ENCODE peak calls at places on chromosome 17, in nine cellular contexts. L is Peyer's patch, G is adrenal gland, D is GM12878, Q is body of pancreas, E is A549, I is testis, Z is vagina, C is ovary. A is an unnamed sample.

GRCh38 chr17:69909389-69909788 is 165.6 kb upstream of the KCNJ16 start:
- DNase-seq in L (no peak), G (no peak), D (no peak), Q (no peak), E (no peak), I (no peak), Z (no peak), C (no peak), A (no peak)

GRCh38 chr17:61555127-61555531 is 35.9 kb downstream of the NACA2 start:
- DNase-seq in L (no peak), G (no peak), D (no peak), Q (no peak), E (no peak), I (no peak), Z (no peak), C (no peak), A (no peak)

GRCh38 chr17:39391448-39391847 is 10.0 kb downstream of the FBXL20 start:
- DNase-seq in L (no peak), G (no peak), D (no peak), Q (no peak), E (no peak), I (no peak), Z (no peak), C (no peak), A (no peak)

GRCh38 chr17:63634816-63635215 is 12.6 kb downstream of the MAP3K3 start:
- DNase-seq in L (no peak), G (no peak), D (no peak), Q (no peak), E (no peak), I (no peak), Z (no peak), C (no peak), A (no peak)

GRCh38 chr17:58631523-58632323 is 60.1 kb downstream of the TEX14 start:
- DNase-seq in L (peak), G (peak), D (peak), Q (peak), E (peak), I (peak), Z (no peak), C (peak), A (peak)

GRCh38 chr17:77700165-77700881 is 258.2 kb upstream of the TNRC6C start:
- DNase-seq in L (peak), G (no peak), D (no peak), Q (no peak), E (no peak), I (no peak), Z (no peak), C (no peak), A (no peak)

GRCh38 chr17:74290340-74290739 is 16.3 kb downstream of the DNAI2 start:
- DNase-seq in L (no peak), G (no peak), D (no peak), Q (no peak), E (no peak), I (no peak), Z (no peak), C (no peak), A (no peak)

GRCh38 chr17:55442953-55443683 is 21.5 kb upstream of the MMD start:
- DNase-seq in L (no peak), G (no peak), D (no peak), Q (no peak), E (no peak), I (peak), Z (no peak), C (no peak), A (peak)

GRCh38 chr17:15920758-15921239 is 24.1 kb upstream of the ADORA2B start:
- DNase-seq in L (no peak), G (no peak), D (no peak), Q (no peak), E (peak), I (no peak), Z (no peak), C (no peak), A (peak)

GRCh38 chr17:76383645-76384221 is 676 bp upstream of the SPHK1 start:
- DNase-seq in L (peak), G (peak), D (no peak), Q (peak), E (peak), I (no peak), Z (no peak), C (no peak), A (no peak)

GRCh38 chr17:69907081-69907847 is 167.8 kb upstream of the KCNJ16 start:
- DNase-seq in L (no peak), G (no peak), D (no peak), Q (no peak), E (no peak), I (no peak), Z (no peak), C (peak), A (no peak)

GRCh38 chr17:43679401-43679800 is 17.7 kb upstream of the MEOX1 start:
- DNase-seq in L (no peak), G (no peak), D (no peak), Q (no peak), E (no peak), I (no peak), Z (no peak), C (no peak), A (no peak)

GRCh38 chr17:78460176-78460675 is 81.8 kb downstream of the PGS1 start:
- DNase-seq in L (no peak), G (no peak), D (no peak), Q (no peak), E (no peak), I (no peak), Z (no peak), C (no peak), A (no peak)

GRCh38 chr17:29546085-29546484 is 20.8 kb downstream of the ABHD15 start:
- DNase-seq in L (no peak), G (no peak), D (no peak), Q (no peak), E (peak), I (no peak), Z (no peak), C (no peak), A (no peak)

GRCh38 chr17:80501739-80502577 is 25.6 kb upstream of the NPTX1 start:
- DNase-seq in L (no peak), G (no peak), D (no peak), Q (no peak), E (peak), I (no peak), Z (no peak), C (no peak), A (peak)

GRCh38 chr17:48997827-48998556 is 807 bp downstream of the IGF2BP1 start:
- DNase-seq in L (no peak), G (no peak), D (no peak), Q (no peak), E (no peak), I (no peak), Z (peak), C (no peak), A (no peak)

GRCh38 chr17:27778193-27778592 is 22.1 kb downstream of the NOS2 start:
- DNase-seq in L (no peak), G (no peak), D (no peak), Q (no peak), E (no peak), I (no peak), Z (no peak), C (no peak), A (no peak)

GRCh38 chr17:19546289-19547065 is 12.8 kb downstream of the SLC47A1 start:
- DNase-seq in L (peak), G (no peak), D (no peak), Q (peak), E (no peak), I (peak), Z (no peak), C (no peak), A (peak)

GRCh38 chr17:8997994-8998628 is 23.2 kb upstream of the NTN1 start:
- DNase-seq in L (peak), G (peak), D (peak), Q (peak), E (peak), I (peak), Z (no peak), C (no peak), A (no peak)

GRCh38 chr17:79831367-79832210 is 7.7 kb downstream of the CBX4 start:
- DNase-seq in L (no peak), G (peak), D (no peak), Q (peak), E (no peak), I (peak), Z (no peak), C (peak), A (peak)

GRCh38 chr17:65185686-65186382 is 48.7 kb downstream of the RGS9 start:
- DNase-seq in L (no peak), G (no peak), D (no peak), Q (no peak), E (no peak), I (no peak), Z (no peak), C (no peak), A (no peak)

GRCh38 chr17:1512351-1512750 is 4.1 kb downstream of the INPP5K start:
- DNase-seq in L (no peak), G (no peak), D (no peak), Q (no peak), E (no peak), I (no peak), Z (no peak), C (no peak), A (no peak)
- H3K27ac ChIP-seq in L (peak), G (no peak), D (no peak), Q (no peak), E (no peak), I (peak), Z (peak), C (no peak), A (peak)

DNA sequence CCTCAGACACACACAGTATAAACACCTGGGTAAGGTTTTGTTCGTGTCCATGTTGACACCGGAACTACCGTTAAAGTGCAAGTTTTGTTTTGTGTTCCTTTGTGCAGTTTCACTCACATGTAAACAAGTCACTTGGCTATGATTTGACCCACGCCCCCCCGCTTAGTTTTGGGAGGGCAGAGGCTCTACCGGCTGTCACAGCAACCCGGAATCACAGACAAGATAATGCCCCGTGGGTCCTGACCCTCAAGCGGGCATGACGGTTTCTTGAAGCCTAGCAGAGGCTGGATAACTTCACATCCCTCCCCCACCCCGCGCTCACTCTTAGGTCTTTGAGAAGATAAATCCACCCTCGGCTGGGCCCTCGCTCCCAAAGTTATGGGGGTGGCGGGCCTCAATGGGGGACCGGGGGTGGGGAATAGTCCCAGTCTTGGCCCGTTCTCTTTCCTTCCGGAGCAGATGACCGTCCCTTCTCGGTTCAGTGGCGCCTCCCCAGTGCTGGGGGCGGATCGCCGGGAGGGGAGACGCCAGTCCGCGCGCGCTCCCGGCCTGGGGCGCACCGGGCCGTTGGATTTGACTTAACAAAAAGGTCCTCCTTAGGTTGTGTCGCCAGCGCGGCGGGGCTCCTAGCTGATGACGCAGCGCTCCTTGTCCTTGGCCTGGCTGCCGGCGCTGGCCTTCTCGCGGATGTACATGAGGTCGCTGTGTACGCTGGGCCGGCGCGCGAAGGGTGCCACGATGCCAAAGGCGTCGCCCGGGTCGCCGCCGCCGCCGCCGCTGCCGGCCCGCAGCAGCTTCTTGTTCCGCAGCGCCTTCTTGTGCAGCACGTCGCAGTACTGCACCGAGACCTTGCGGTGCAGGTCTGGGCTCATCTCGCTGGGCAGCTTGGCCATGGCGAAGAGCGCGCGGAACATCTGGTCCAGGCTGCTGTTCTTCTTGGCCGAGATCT is 1.4 kb downstream of the RASD1 start:
- DNase-seq in L (peak), G (peak), D (no peak), Q (peak), E (no peak), I (peak), Z (no peak), C (peak), A (peak)
- TF ChIP-seq POLR2A in L (no peak), G (no peak), D (no peak), Q (no peak), E (no peak), I (no peak), Z (no peak), C (no peak), A (no peak)

DNA sequence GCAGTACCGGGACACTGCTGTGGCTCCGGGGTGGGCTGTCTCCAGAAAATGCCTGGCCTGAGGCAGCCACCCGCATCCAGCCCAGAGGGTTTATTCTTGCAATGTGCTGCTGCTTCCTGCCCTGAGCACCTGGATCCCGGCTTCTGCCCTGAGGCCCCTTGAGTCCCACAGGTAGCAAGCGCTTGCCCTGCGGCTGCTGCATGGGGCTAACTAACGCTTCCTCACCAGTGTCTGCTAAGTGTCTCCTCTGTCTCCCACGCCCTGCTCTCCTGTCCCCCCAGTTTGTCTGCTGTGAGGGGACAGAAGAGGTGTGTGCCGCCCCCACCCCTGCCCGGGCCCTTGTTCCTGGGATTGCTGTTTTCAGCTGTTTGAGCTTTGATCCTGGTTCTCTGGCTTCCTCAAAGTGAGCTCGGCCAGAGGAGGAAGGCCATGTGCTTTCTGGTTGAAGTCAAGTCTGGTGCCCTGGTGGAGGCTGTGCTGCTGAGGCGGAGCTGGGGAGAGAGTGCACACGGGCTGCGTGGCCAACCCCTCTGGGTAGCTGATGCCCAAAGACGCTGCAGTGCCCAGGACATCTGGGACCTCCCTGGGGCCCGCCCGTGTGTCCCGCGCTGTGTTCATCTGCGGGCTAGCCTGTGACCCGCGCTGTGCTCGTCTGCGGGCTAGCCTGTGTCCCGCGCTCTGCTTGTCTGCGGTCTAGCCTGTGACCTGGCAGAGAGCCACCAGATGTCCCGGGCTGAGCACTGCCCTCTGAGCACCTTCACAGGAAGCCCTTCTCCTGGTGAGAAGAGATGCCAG is 12.9 kb downstream of the STH start:
- DNase-seq in L (no peak), G (no peak), D (no peak), Q (no peak), E (no peak), I (no peak), Z (no peak), C (no peak), A (no peak)
- H3K27ac ChIP-seq in L (no peak), G (no peak), D (no peak), Q (no peak), E (no peak), I (no peak), Z (no peak), C (no peak), A (no peak)

DNA sequence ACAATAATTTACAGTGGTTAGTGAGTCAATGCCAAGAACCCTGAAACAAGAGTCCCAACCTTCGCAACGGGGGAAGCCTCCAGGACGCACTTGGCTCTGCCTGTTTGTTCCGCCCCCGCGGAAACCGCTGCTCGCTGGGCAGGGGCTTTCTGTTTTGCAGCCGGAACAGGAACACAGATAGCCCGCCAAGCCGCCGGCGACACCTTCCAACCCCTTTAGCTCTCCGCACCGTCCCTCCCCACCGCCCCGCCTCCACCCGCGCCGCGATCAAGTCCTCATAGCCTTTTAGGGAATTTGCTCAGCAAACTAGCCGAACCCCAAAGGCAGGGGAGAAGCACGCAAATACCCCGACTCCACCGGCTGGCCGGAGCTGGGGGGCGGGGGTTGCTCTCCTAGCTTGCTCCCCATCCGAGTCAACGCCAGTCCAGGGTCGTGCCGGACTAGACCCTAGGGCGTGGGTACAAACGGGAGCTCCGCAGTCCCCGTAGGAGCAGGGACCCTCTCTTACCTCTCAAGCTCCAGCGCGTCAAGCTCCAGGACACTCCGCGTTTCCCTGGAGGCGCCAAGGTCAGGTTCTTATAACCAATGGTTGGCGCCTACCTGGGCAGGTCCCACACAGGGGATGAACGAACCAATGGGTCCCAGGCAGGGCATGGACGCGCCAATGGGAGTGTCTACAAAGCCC is at the start of gene SLFN13:
- DNase-seq in L (peak), G (peak), D (peak), Q (peak), E (peak), I (peak), Z (no peak), C (peak), A (peak)
- TF ChIP-seq POLR2A in L (no peak), G (no peak), D (peak), Q (peak), E (peak), I (no peak), Z (no peak), C (no peak), A (peak)

GRCh38 chr17:82036634-82037112 is 824 bp downstream of the DCXR start:
- DNase-seq in L (no peak), G (no peak), D (no peak), Q (no peak), E (no peak), I (no peak), Z (no peak), C (no peak), A (no peak)
- H3K27ac ChIP-seq in L (peak), G (peak), D (peak), Q (peak), E (peak), I (peak), Z (peak), C (peak), A (peak)

DNA sequence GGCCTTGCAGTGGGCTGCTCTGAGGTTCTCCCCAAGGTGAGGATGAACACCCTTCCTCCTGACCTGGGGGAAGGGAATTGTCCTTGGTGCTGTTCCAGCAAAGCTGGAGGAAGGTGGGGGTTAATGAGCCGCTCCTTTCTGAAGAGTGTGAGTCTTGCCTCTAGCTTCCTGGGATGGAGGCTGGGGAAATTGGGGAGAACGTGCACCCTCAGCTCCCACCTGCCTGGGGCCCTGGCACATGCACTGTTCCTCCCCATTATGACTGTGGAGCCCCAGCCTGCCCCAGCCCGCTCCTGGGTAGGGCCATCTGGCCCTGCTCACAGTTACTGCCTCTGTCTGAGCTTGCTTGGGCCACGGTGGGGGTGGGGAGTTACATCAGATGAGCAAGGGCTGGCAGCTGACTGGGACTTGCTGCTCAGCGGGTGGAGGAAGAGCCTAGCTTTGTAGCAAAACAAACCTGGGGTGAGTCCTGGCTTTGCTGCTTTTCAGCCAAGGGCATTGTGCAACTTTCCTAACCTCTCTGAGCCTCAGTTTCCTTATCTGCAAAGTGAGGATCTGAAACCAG is 11.1 kb downstream of the TNS4 start:
- DNase-seq in L (peak), G (peak), D (no peak), Q (peak), E (no peak), I (peak), Z (no peak), C (no peak), A (peak)
- TF ChIP-seq POLR2A in L (no peak), G (no peak), D (no peak), Q (no peak), E (no peak), I (no peak), Z (peak), C (no peak), A (peak)

DNA sequence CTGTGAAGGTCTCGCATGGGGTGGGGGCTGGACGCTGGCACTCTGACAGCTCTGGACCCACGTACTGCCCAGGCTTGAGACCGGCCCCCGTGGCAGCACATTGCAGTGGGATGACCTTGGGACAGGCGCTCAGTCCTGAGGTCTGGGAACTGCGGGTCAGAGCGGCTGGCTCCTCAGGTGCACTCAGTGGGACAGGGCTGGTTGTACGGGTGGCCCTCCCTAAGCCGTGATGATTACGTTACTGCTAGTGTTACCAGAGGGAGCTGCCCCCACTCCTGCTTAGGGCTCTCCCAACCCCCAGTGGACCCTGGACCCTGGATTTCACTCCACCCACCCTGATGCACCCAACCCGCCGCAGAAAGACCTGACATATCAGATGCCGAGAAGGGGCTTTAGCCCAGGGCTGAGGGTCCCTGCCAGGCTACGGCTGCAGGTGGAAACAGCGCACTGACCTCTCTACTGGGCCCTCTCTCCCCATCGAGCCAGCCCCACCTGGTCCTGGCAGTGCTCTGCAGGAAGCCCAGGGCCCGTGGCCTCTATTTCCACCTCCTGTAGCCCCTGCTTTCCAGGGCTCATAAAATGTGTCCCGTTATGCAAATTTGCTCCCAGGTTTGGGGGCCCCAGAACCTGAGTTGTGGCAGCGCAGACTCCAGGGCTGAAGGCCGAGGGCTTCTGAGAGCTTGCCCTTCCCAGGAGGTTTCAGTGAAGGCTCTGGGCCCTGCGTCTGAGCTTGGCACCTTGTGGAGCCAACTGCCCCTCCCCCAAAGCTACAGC is 77.2 kb downstream of the RTN4RL1 start:
- DNase-seq in L (no peak), G (no peak), D (no peak), Q (no peak), E (no peak), I (no peak), Z (no peak), C (no peak), A (no peak)
- H3K27ac ChIP-seq in L (no peak), G (no peak), D (no peak), Q (no peak), E (no peak), I (no peak), Z (no peak), C (no peak), A (no peak)

A was measured in sigmoid colon.